ENCODE peak calls at places on chromosomes 16 and 17, in seven cellular contexts. D, Z, Y, R, V, X and U are unnamed samples.

GRCh38 chr17:76475302-76475701 is 7.9 kb downstream of the AANAT start:
- DNase-seq in D (no peak), Z (no peak), Y (no peak), R (no peak), V (no peak), X (no peak), U (no peak)

GRCh38 chr17:81076097-81076754 is 41.3 kb downstream of the BAIAP2 start:
- DNase-seq in D (no peak), Z (no peak), Y (no peak), R (no peak), V (no peak), X (no peak), U (no peak)

GRCh38 chr17:6455321-6455705 is 11.1 kb downstream of the PIMREG start:
- DNase-seq in D (no peak), Z (peak), Y (no peak), R (no peak), V (peak), X (peak), U (no peak)

GRCh38 chr17:68600123-68600880 is 865 bp downstream of the FAM20A start:
- DNase-seq in D (no peak), Z (peak), Y (no peak), R (no peak), V (peak), X (peak), U (no peak)

GRCh38 chr17:79811036-79811887 is 14.4 kb upstream of the CBX8 start:
- DNase-seq in D (no peak), Z (no peak), Y (peak), R (no peak), V (no peak), X (no peak), U (no peak)

GRCh38 chr17:33493566-33493965 is 200.5 kb upstream of the ASIC2 start:
- DNase-seq in D (no peak), Z (no peak), Y (no peak), R (no peak), V (no peak), X (no peak), U (no peak)

GRCh38 chr17:79917902-79918484 is 78.8 kb upstream of the CBX4 start:
- DNase-seq in D (no peak), Z (no peak), Y (no peak), R (no peak), V (no peak), X (peak), U (no peak)

GRCh38 chr17:51119415-51120356 is 982 bp downstream of the SPAG9 start:
- DNase-seq in D (peak), Z (peak), Y (peak), R (peak), V (peak), X (no peak), U (peak)

GRCh38 chr17:82817947-82818346 is 21.9 kb downstream of the ZNF750 start:
- DNase-seq in D (no peak), Z (no peak), Y (no peak), R (no peak), V (no peak), X (no peak), U (no peak)

GRCh38 chr16:68740628-68741346 is 3.7 kb downstream of the CDH1 start:
- DNase-seq in D (no peak), Z (no peak), Y (no peak), R (no peak), V (no peak), X (no peak), U (no peak)

GRCh38 chr16:57852189-57852588 is 49.9 kb upstream of the KIFC3 start:
- DNase-seq in D (no peak), Z (no peak), Y (no peak), R (no peak), V (no peak), X (no peak), U (no peak)

GRCh38 chr17:43784628-43785101 is 4.4 kb downstream of the CFAP97D1 start:
- DNase-seq in D (no peak), Z (no peak), Y (no peak), R (no peak), V (no peak), X (no peak), U (no peak)

GRCh38 chr16:83356266-83356665 is 451.5 kb upstream of the HSBP1 start:
- DNase-seq in D (no peak), Z (peak), Y (no peak), R (no peak), V (no peak), X (no peak), U (peak)

GRCh38 chr17:77303620-77304019 is 162.9 kb downstream of the SEC14L1 start:
- DNase-seq in D (no peak), Z (no peak), Y (no peak), R (no peak), V (no peak), X (no peak), U (no peak)

GRCh38 chr17:238071-238963 is 56.9 kb upstream of the DOC2B start:
- DNase-seq in D (no peak), Z (no peak), Y (no peak), R (no peak), V (peak), X (peak), U (no peak)

GRCh38 chr17:69761767-69762321 is 313.2 kb upstream of the KCNJ16 start:
- DNase-seq in D (no peak), Z (no peak), Y (peak), R (no peak), V (no peak), X (no peak), U (no peak)

GRCh38 chr16:11580451-11581086 is 6.2 kb downstream of the LITAF start:
- DNase-seq in D (no peak), Z (no peak), Y (no peak), R (no peak), V (no peak), X (no peak), U (no peak)

GRCh38 chr17:33725675-33726271 is 432.7 kb upstream of the ASIC2 start:
- DNase-seq in D (no peak), Z (peak), Y (peak), R (no peak), V (peak), X (no peak), U (no peak)

GRCh38 chr17:39699818-39700147 is at the start of gene ERBB2:
- DNase-seq in D (peak), Z (peak), Y (peak), R (peak), V (peak), X (peak), U (peak)

GRCh38 chr16:4372578-4373355 is 1.1 kb downstream of the VASN start:
- DNase-seq in D (no peak), Z (peak), Y (no peak), R (no peak), V (no peak), X (peak), U (no peak)

GRCh38 chr16:5875416-5875815 is 777.8 kb upstream of the EEF2KMT start:
- DNase-seq in D (no peak), Z (no peak), Y (no peak), R (no peak), V (no peak), X (no peak), U (no peak)

GRCh38 chr17:39573447-39574298 is 34.0 kb downstream of the NEUROD2 start:
- DNase-seq in D (peak), Z (peak), Y (peak), R (peak), V (peak), X (peak), U (peak)

GRCh38 chr16:48559462-48560211 is 50.3 kb downstream of the N4BP1 start:
- DNase-seq in D (no peak), Z (no peak), Y (no peak), R (no peak), V (no peak), X (no peak), U (no peak)

GRCh38 chr17:68509151-68510057 is 2.8 kb upstream of the PRKAR1A start:
- DNase-seq in D (no peak), Z (peak), Y (no peak), R (peak), V (peak), X (peak), U (no peak)

GRCh38 chr17:76134911-76135809 is 5.9 kb downstream of the FOXJ1 start:
- DNase-seq in D (no peak), Z (no peak), Y (no peak), R (no peak), V (no peak), X (no peak), U (no peak)

GRCh38 chr17:78185981-78186688 is 717 bp downstream of the TK1 start:
- DNase-seq in D (no peak), Z (peak), Y (peak), R (no peak), V (peak), X (peak), U (no peak)

GRCh38 chr16:29815032-29815721 is 775 bp upstream of the PAGR1 start:
- DNase-seq in D (no peak), Z (peak), Y (no peak), R (no peak), V (no peak), X (peak), U (no peak)

GRCh38 chr17:67435122-67435521 is 58.0 kb downstream of the PITPNC1 start:
- DNase-seq in D (no peak), Z (no peak), Y (no peak), R (no peak), V (peak), X (no peak), U (no peak)

GRCh38 chr17:49388692-49389513 is 25.8 kb downstream of the PHB1 start:
- DNase-seq in D (no peak), Z (no peak), Y (no peak), R (no peak), V (no peak), X (no peak), U (no peak)

GRCh38 chr17:14038206-14038605 is 31.1 kb upstream of the COX10 start:
- DNase-seq in D (no peak), Z (no peak), Y (no peak), R (no peak), V (no peak), X (no peak), U (no peak)

GRCh38 chr17:31394544-31394943 is 3.1 kb downstream of the RAB11FIP4 start:
- DNase-seq in D (no peak), Z (peak), Y (no peak), R (no peak), V (no peak), X (peak), U (no peak)

DNA sequence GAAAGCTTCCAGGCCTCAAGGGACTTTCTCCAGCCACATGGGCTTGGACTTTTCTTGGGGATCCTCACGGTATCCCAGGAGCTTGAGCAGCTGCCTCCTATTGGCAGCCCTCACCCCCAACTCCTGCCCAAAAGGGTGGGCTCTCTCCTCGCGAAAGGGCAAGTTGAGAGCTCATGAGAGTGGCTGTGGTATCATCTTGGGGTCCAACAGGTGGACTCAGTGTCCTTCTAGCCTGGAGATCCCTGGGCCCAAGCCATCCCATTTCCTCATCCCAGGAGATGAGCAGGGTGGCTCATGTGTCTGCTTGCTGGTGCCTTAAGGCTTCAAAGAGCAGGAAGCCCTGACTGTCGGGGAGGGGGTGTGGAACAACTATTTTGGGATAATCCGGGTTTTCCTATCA is 17.7 kb downstream of the TBX4 start:
- DNase-seq in D (no peak), Z (no peak), Y (no peak), R (no peak), V (no peak), X (no peak), U (no peak)
- TF ChIP-seq POLR2A in D (no peak), Z (no peak), Y (no peak), R (no peak), V (no peak), X (no peak), U (no peak)

GRCh38 chr16:20866161-20866772 is 33.9 kb downstream of the DCUN1D3 start:
- DNase-seq in D (no peak), Z (no peak), Y (peak), R (no peak), V (peak), X (peak), U (no peak)
- TF ChIP-seq POLR2A in D (no peak), Z (no peak), Y (no peak), R (no peak), V (no peak), X (no peak), U (no peak)

GRCh38 chr17:2323629-2324314 is 12.5 kb downstream of the TSR1 start:
- DNase-seq in D (no peak), Z (no peak), Y (no peak), R (no peak), V (no peak), X (no peak), U (no peak)
- TF ChIP-seq POLR2A in D (no peak), Z (no peak), Y (no peak), R (no peak), V (no peak), X (no peak), U (no peak)

GRCh38 chr17:3679186-3680126 is 10.8 kb downstream of the EMC6 start:
- DNase-seq in D (no peak), Z (no peak), Y (no peak), R (no peak), V (no peak), X (no peak), U (no peak)
- TF ChIP-seq POLR2A in D (no peak), Z (no peak), Y (no peak), R (no peak), V (no peak), X (no peak), U (no peak)

GRCh38 chr17:28335201-28335958 is at the start of the genes IFT20 and TNFAIP1:
- DNase-seq in D (peak), Z (peak), Y (peak), R (peak), V (peak), X (peak), U (peak)
- TF ChIP-seq POLR2A in D (peak), Z (peak), Y (peak), R (peak), V (peak), X (peak), U (peak)

DNA sequence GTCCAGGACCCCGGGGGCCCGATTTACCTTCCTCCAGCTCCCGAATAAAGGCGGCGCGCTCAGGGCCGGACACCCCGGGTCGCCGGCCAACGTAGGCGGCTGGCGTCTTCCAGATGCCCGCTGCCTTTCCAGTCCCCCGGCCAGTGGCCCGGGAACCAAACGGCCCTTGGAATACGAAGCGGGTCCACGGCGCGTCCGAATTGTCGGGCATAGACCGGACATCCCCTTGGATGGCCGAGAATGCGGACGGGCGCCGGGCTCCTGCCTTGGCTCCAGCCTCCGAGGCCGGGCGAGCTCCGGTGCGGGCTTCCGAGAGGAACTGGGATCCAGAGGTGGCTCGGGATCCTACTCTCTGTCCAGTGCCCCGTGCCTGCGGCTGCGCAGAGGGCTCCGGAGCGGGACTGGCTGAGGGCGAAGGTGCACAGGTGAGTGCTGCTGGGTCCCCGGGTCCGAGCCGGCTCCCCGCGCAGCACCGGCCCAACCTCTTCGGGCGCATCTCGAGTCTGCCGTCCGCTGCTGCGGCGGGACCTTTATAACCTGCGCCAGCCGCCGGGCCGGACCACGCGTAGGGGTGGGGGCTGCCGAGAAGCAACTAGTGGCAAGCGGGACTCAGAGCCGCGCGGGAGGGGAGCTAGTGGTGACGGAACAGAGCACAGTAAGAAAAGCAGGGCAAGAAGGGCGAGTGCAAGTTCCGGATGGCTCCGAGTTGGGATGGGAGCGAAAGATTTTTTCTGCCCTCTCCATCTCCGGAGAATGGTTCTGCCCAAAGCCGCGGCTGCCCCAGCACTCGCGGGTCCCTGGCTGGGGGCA is at the start of gene HAP1:
- DNase-seq in D (no peak), Z (peak), Y (no peak), R (no peak), V (no peak), X (no peak), U (peak)
- TF ChIP-seq POLR2A in D (no peak), Z (no peak), Y (peak), R (peak), V (peak), X (no peak), U (peak)

DNA sequence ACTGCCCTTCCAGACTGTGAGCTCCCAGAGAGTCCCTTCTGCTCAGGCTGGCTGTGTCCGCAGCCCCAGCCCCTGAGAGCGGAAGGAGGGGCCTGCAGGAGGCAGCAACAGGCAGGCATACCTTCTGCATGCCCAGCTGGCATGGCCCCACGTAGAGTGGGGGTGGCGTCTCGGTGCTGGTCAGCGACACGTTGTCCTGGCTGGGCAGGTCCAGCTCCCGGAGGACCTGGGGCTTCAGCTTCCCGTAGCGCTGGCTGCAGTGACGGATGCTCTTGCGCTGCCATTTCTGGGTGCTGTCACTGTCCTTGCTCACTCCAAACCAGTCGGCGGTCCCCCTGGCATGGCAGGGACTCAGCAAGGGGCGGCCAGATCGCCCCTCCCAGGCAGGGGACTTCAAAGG is 9.0 kb downstream of the RHBDF1 start:
- DNase-seq in D (no peak), Z (no peak), Y (no peak), R (no peak), V (no peak), X (peak), U (no peak)
- TF ChIP-seq POLR2A in D (no peak), Z (no peak), Y (no peak), R (no peak), V (no peak), X (no peak), U (no peak)